ENCODE peak calls at places on chromosomes 12 and 14, in nine cellular contexts. H, K, E, I, C, N, Q, T and D are unnamed samples.

GRCh38 chr14:100566119-100566518 is 21.1 kb downstream of the BEGAIN start:
- DNase-seq in K (no peak), Q (no peak), T (no peak), C (no peak), N (no peak), H (no peak), I (no peak), E (no peak), D (no peak)

GRCh38 chr12:24073170-24073810 is 123.8 kb upstream of the SOX5 start:
- DNase-seq in T (no peak), E (no peak), Q (no peak), N (no peak), I (no peak), K (no peak), C (no peak), H (no peak), D (no peak)

GRCh38 chr14:68232643-68233055 is 413.1 kb downstream of the RAD51B start:
- DNase-seq in K (peak; percentile 99), N (peak; percentile 97), T (no peak), H (no peak), I (peak; percentile 82), Q (peak; percentile 90), C (no peak), E (peak; percentile 99), D (peak; percentile 69)

GRCh38 chr14:91164676-91165075 is 50.8 kb downstream of the DGLUCY start:
- DNase-seq in C (no peak), E (no peak), I (no peak), T (no peak), Q (no peak), K (no peak), N (no peak), H (no peak), D (no peak)

GRCh38 chr12:82461393-82461792 is 103.1 kb downstream of the METTL25 start:
- DNase-seq in N (no peak), T (no peak), I (no peak), E (no peak), K (peak; percentile 80), H (no peak), Q (no peak), C (no peak), D (no peak)

GRCh38 chr14:101557811-101558738 is 3.2 kb upstream of the DIO3 start:
- DNase-seq in H (no peak), Q (peak; percentile 72), N (no peak), I (no peak), T (no peak), C (no peak), K (no peak), E (no peak), D (no peak)

GRCh38 chr12:111170559-111170958 is 198.3 kb downstream of the PHETA1 start:
- DNase-seq in Q (no peak), H (no peak), I (no peak), K (no peak), N (no peak), T (no peak), C (no peak), E (no peak), D (peak; percentile 15)

GRCh38 chr12:14366211-14366762 is 805 bp downstream of the ATF7IP start:
- DNase-seq in Q (no peak), K (no peak), H (no peak), C (no peak), T (no peak), E (no peak), N (peak; percentile 45), I (no peak), D (no peak)

GRCh38 chr14:31000629-31001338 is 24.7 kb upstream of the AP4S1 start:
- DNase-seq in E (no peak), N (no peak), Q (no peak), K (no peak), C (no peak), T (no peak), H (no peak), I (no peak), D (no peak)

GRCh38 chr12:111202237-111202592 is 166.7 kb downstream of the PHETA1 start:
- DNase-seq in I (no peak), E (no peak), Q (no peak), N (no peak), T (no peak), K (no peak), H (no peak), C (no peak), D (no peak)

GRCh38 chr14:69464379-69464778 is 20.1 kb upstream of the PLEKHD1 start:
- DNase-seq in E (peak; percentile 68), N (no peak), K (no peak), Q (no peak), C (no peak), I (no peak), T (no peak), H (no peak), D (no peak)

GRCh38 chr12:22588817-22589216 is 36.2 kb upstream of the ETNK1 start:
- DNase-seq in Q (no peak), T (no peak), N (no peak), E (no peak), C (no peak), H (no peak), I (no peak), K (peak; percentile 23), D (no peak)

GRCh38 chr12:122029620-122030426 is 8.1 kb downstream of the BCL7A start:
- DNase-seq in H (no peak), Q (no peak), K (peak; percentile 65), N (no peak), T (no peak), E (no peak), I (no peak), C (no peak), D (no peak)

GRCh38 chr12:68641138-68641537 is 30.4 kb downstream of the RAP1B start:
- DNase-seq in E (no peak), T (no peak), K (no peak), I (no peak), Q (no peak), N (no peak), C (no peak), H (peak; percentile 33), D (no peak)

GRCh38 chr14:24329736-24330135 is 5.1 kb downstream of the ADCY4 start:
- DNase-seq in E (no peak), H (no peak), K (no peak), I (no peak), Q (no peak), T (no peak), N (no peak), C (no peak), D (no peak)

GRCh38 chr12:52530366-52530765 is 10.2 kb upstream of the KRT5 start:
- DNase-seq in H (no peak), E (no peak), T (no peak), C (no peak), Q (no peak), K (no peak), I (no peak), N (no peak), D (peak; percentile 72)

GRCh38 chr12:48601013-48601756 is 31.3 kb upstream of the LALBA start:
- DNase-seq in N (peak; percentile 31), T (no peak), Q (no peak), H (no peak), I (no peak), C (no peak), E (peak; percentile 53), K (peak; percentile 9), D (no peak)

GRCh38 chr12:9039397-9039977 is 50.1 kb downstream of the KLRG1 start:
- DNase-seq in I (no peak), E (peak; percentile 54), K (peak; percentile 59), T (peak; percentile 58), Q (no peak), C (no peak), H (peak; percentile 16), N (peak; percentile 47), D (no peak)

GRCh38 chr14:39492267-39492666 is 60.0 kb upstream of the FBXO33 start:
- DNase-seq in Q (no peak), T (no peak), K (peak; percentile 88), H (no peak), I (no peak), N (peak; percentile 84), C (no peak), E (peak; percentile 84), D (no peak)

GRCh38 chr12:53719649-53720048 is 7.6 kb downstream of the CALCOCO1 start:
- DNase-seq in K (no peak), N (no peak), I (no peak), Q (no peak), E (peak; percentile 25), H (no peak), T (no peak), C (no peak), D (no peak)

GRCh38 chr12:98998697-98999299 is 353.7 kb downstream of the APAF1 start:
- DNase-seq in T (peak; percentile 48), H (no peak), K (peak; percentile 42), N (peak; percentile 48), Q (no peak), I (peak; percentile 10), E (peak; percentile 54), C (no peak), D (no peak)

GRCh38 chr14:39768579-39768978 is 336.3 kb upstream of the FBXO33 start:
- DNase-seq in K (peak; percentile 12), I (no peak), H (no peak), N (no peak), C (no peak), Q (no peak), E (no peak), T (no peak), D (no peak)

GRCh38 chr12:8860165-8860961 is 37.9 kb downstream of the A2ML1 start:
- DNase-seq in E (peak; percentile 58), N (peak; percentile 57), C (no peak), T (peak; percentile 70), K (peak; percentile 53), H (peak; percentile 1), Q (peak; percentile 23), I (no peak), D (no peak)

GRCh38 chr12:126156806-126157574 is 1091.8 kb downstream of the AACS start:
- DNase-seq in Q (no peak), C (no peak), I (no peak), N (no peak), T (no peak), K (no peak), E (no peak), H (no peak), D (no peak)

GRCh38 chr12:39780527-39781446 is 161.2 kb upstream of the ABCD2 start:
- DNase-seq in N (no peak), E (no peak), Q (no peak), C (no peak), T (peak; percentile 23), K (no peak), I (no peak), H (no peak), D (no peak)

GRCh38 chr12:2359725-2360629 is 307.2 kb downstream of the CACNA1C start:
- DNase-seq in E (no peak), K (no peak), I (no peak), C (no peak), N (no peak), H (no peak), Q (no peak), T (no peak), D (peak; percentile 37)

GRCh38 chr12:20434993-20435392 is 66.7 kb downstream of the PDE3A start:
- DNase-seq in C (no peak), K (peak; percentile 75), Q (no peak), E (peak; percentile 59), H (no peak), N (no peak), T (no peak), I (no peak), D (no peak)

GRCh38 chr14:105165761-105166485 is 2.7 kb downstream of the JAG2 start:
- DNase-seq in I (no peak), H (no peak), K (peak; percentile 12), Q (no peak), T (no peak), N (no peak), C (no peak), E (no peak), D (no peak)